ENCODE peak calls at places on chromosomes 5 and 9, in nine cellular contexts. Z is GM12878; K is EH; C is cardiac fibroblast; E is Right ventricle myocardium superior; J is CD8-positive, alpha-beta T cell; V is NCI-H2081; I is GM13976; A is NCI-H1092 treated with DMSO at 0.1 percent for 48 hours. Q is an unnamed sample.

GRCh38 chr5:137825165-137825564 is 42.5 kb upstream of the MYOT start:
- DNase-seq in Z (no peak), K (no peak), C (peak), E (no peak), J (no peak), V (no peak), I (no peak), A (no peak), Q (no peak)

GRCh38 chr5:143213851-143214363 is 189.6 kb downstream of the NR3C1 start:
- DNase-seq in Z (peak), K (no peak), C (no peak), E (no peak), J (no peak), V (no peak), I (peak), A (no peak), Q (peak)

GRCh38 chr5:93246093-93246855 is 334.7 kb downstream of the NR2F1-AS1 start:
- DNase-seq in Z (no peak), K (peak), C (no peak), E (no peak), J (no peak), V (peak), I (no peak), A (peak), Q (no peak)

GRCh38 chr5:41903382-41903891 is 707 bp upstream of the RIMOC1 start:
- DNase-seq in Z (no peak), K (no peak), C (no peak), E (no peak), J (no peak), V (no peak), I (no peak), A (no peak), Q (no peak)

GRCh38 chr5:177414481-177414880 is 5.1 kb upstream of the F12 start:
- DNase-seq in Z (no peak), K (no peak), C (no peak), E (no peak), J (no peak), V (no peak), I (no peak), A (no peak), Q (no peak)

GRCh38 chr9:7284517-7284916 is 515.1 kb downstream of the DMAC1 start:
- DNase-seq in Z (no peak), K (no peak), C (no peak), E (no peak), J (no peak), V (no peak), I (no peak), A (no peak), Q (no peak)

GRCh38 chr5:128905225-128906110 is 59.8 kb upstream of the SLC27A6 start:
- DNase-seq in Z (no peak), K (peak), C (peak), E (no peak), J (no peak), V (peak), I (peak), A (peak), Q (peak)

GRCh38 chr5:167899490-167899889 is 392.0 kb upstream of the WWC1 start:
- DNase-seq in Z (no peak), K (peak), C (peak), E (no peak), J (no peak), V (no peak), I (no peak), A (no peak), Q (no peak)

GRCh38 chr5:42636946-42637345 is 119.7 kb upstream of the CCDC152 start:
- DNase-seq in Z (no peak), K (no peak), C (no peak), E (no peak), J (no peak), V (no peak), I (no peak), A (no peak), Q (no peak)

GRCh38 chr9:100084145-100084478 is 14.7 kb downstream of the ERP44 start:
- DNase-seq in Z (peak), K (no peak), C (no peak), E (no peak), J (no peak), V (no peak), I (peak), A (no peak), Q (peak)

GRCh38 chr5:56409331-56410190 is 176.4 kb upstream of the ANKRD55 start:
- DNase-seq in Z (no peak), K (peak), C (peak), E (no peak), J (no peak), V (no peak), I (no peak), A (no peak), Q (no peak)

GRCh38 chr9:133770076-133770777 is 32.1 kb upstream of the SARDH start:
- DNase-seq in Z (no peak), K (no peak), C (no peak), E (peak), J (no peak), V (no peak), I (no peak), A (no peak), Q (no peak)

GRCh38 chr5:76715734-76716455 is at the start of gene F2R:
- DNase-seq in Z (no peak), K (peak), C (peak), E (peak), J (peak), V (peak), I (peak), A (no peak), Q (peak)

GRCh38 chr5:139895647-139896046 is 100.0 kb downstream of the PSD2 start:
- DNase-seq in Z (no peak), K (no peak), C (no peak), E (peak), J (no peak), V (no peak), I (no peak), A (no peak), Q (no peak)

GRCh38 chr9:108516391-108516790 is 339.4 kb downstream of the ACTL7B start:
- DNase-seq in Z (no peak), K (no peak), C (no peak), E (no peak), J (no peak), V (no peak), I (no peak), A (no peak), Q (no peak)

GRCh38 chr5:148401604-148402003 is 17.8 kb downstream of the FBXO38 start:
- DNase-seq in Z (no peak), K (peak), C (peak), E (no peak), J (no peak), V (no peak), I (no peak), A (no peak), Q (no peak)

GRCh38 chr9:127162567-127163365 is 40.3 kb upstream of the ANGPTL2 start:
- DNase-seq in Z (no peak), K (peak), C (no peak), E (no peak), J (no peak), V (no peak), I (no peak), A (no peak), Q (no peak)

GRCh38 chr9:95819636-95820035 is 55.9 kb upstream of the ERCC6L2 start:
- DNase-seq in Z (no peak), K (no peak), C (no peak), E (no peak), J (no peak), V (no peak), I (no peak), A (no peak), Q (no peak)

GRCh38 chr5:10678236-10678635 is 82.8 kb downstream of the DAP start:
- DNase-seq in Z (no peak), K (peak), C (no peak), E (no peak), J (no peak), V (no peak), I (no peak), A (no peak), Q (no peak)

GRCh38 chr5:77871946-77872345 is 95.8 kb upstream of the TBCA start:
- DNase-seq in Z (no peak), K (no peak), C (no peak), E (no peak), J (no peak), V (no peak), I (no peak), A (no peak), Q (no peak)

GRCh38 chr5:176844706-176845391 is 34.5 kb downstream of the UNC5A start:
- DNase-seq in Z (no peak), K (peak), C (peak), E (no peak), J (no peak), V (no peak), I (no peak), A (no peak), Q (no peak)

Q was measured in GM06990.